ENCODE peak calls at places on chromosomes 6 and 20, in six cellular contexts. N is tibial artery, C is upper lobe of right lung, R is psoas muscle, I is A549, A is T-helper 17 cell. V is an unnamed sample.

GRCh38 chr6:99736302-99736701 is 129.7 kb downstream of the PRDM13 start:
- DNase-seq in N (no peak), C (no peak), R (no peak), I (no peak), A (no peak), V (no peak)

GRCh38 chr6:57142178-57142525 is 30.0 kb upstream of the BAG2 start:
- DNase-seq in N (no peak), C (no peak), R (no peak), I (no peak), A (no peak), V (no peak)

GRCh38 chr6:13395272-13396237 is 67.2 kb upstream of the TBC1D7 start:
- DNase-seq in N (peak; percentile 83), C (no peak), R (peak; percentile 62), I (no peak), A (no peak), V (no peak)

GRCh38 chr20:22339091-22339881 is 245.1 kb downstream of the FOXA2 start:
- DNase-seq in N (no peak), C (no peak), R (no peak), I (peak; percentile 60), A (no peak), V (no peak)

GRCh38 chr6:150787429-150787828 is 78.1 kb upstream of the MTHFD1L start:
- DNase-seq in N (no peak), C (no peak), R (no peak), I (no peak), A (no peak), V (no peak)

GRCh38 chr6:72022830-72023229 is 136.5 kb downstream of the RIMS1 start:
- DNase-seq in N (no peak), C (no peak), R (no peak), I (no peak), A (no peak), V (no peak)

GRCh38 chr20:63534831-63535651 is 2.1 kb downstream of the PTK6 start:
- DNase-seq in N (no peak), C (no peak), R (peak; percentile 14), I (no peak), A (no peak), V (no peak)

GRCh38 chr6:106574729-106575458 is 54.4 kb downstream of the RTN4IP1 start:
- DNase-seq in N (no peak), C (no peak), R (peak; percentile 39), I (no peak), A (no peak), V (no peak)

GRCh38 chr6:119129148-119129967 is 50.9 kb upstream of the FAM184A start:
- DNase-seq in N (no peak), C (no peak), R (no peak), I (peak; percentile 20), A (no peak), V (no peak)

GRCh38 chr6:72530152-72530551 is 91.7 kb upstream of the KCNQ5 start:
- DNase-seq in N (no peak), C (no peak), R (no peak), I (no peak), A (no peak), V (no peak)

GRCh38 chr6:17393335-17394191 is at the start of gene CAP2:
- DNase-seq in N (peak; percentile 51), C (peak; percentile 76), R (peak; percentile 74), I (peak; percentile 58), A (no peak), V (no peak)

GRCh38 chr6:7100751-7101078 is 7.0 kb upstream of the RREB1 start:
- DNase-seq in N (no peak), C (no peak), R (no peak), I (no peak), A (no peak), V (no peak)

GRCh38 chr20:53935353-53936084 is 134.9 kb downstream of the BCAS1 start:
- DNase-seq in N (no peak), C (no peak), R (no peak), I (no peak), A (no peak), V (no peak)

GRCh38 chr20:19566226-19566960 is 191.7 kb upstream of the RIN2 start:
- DNase-seq in N (no peak), C (no peak), R (no peak), I (no peak), A (no peak), V (no peak)

GRCh38 chr20:58084966-58085365 is 143.5 kb downstream of the ANKRD60 start:
- DNase-seq in N (no peak), C (no peak), R (no peak), I (no peak), A (no peak), V (no peak)

GRCh38 chr6:108211676-108212075 is 45.9 kb downstream of the NR2E1 start:
- DNase-seq in N (no peak), C (no peak), R (no peak), I (no peak), A (no peak), V (no peak)

GRCh38 chr20:17589161-17589834 is 19.4 kb downstream of the DSTN start:
- DNase-seq in N (no peak), C (no peak), R (no peak), I (no peak), A (no peak), V (no peak)

GRCh38 chr6:136440187-136440582 is 110.0 kb downstream of the MAP7 start:
- DNase-seq in N (no peak), C (no peak), R (no peak), I (no peak), A (no peak), V (no peak)

GRCh38 chr20:47205577-47206123 is 150.8 kb downstream of the ZMYND8 start:
- DNase-seq in N (peak; percentile 52), C (peak; percentile 78), R (peak; percentile 63), I (peak; percentile 36), A (no peak), V (no peak)

GRCh38 chr6:75208564-75209431 is 2.9 kb upstream of the COL12A1 start:
- DNase-seq in N (peak; percentile 92), C (peak; percentile 89), R (peak; percentile 81), I (peak; percentile 49), A (peak; percentile 63), V (peak; percentile 60)

GRCh38 chr6:9851006-9851405 is 563.9 kb downstream of the TFAP2A start:
- DNase-seq in N (no peak), C (no peak), R (no peak), I (no peak), A (no peak), V (no peak)

GRCh38 chr6:9848094-9848493 is 566.8 kb downstream of the TFAP2A start:
- DNase-seq in N (no peak), C (no peak), R (no peak), I (no peak), A (no peak), V (no peak)

GRCh38 chr6:9851541-9852380 is 563.1 kb downstream of the TFAP2A start:
- DNase-seq in N (no peak), C (no peak), R (no peak), I (peak; percentile 1), A (no peak), V (no peak)
- H3K9me3 ChIP-seq in N (no peaks in the 10 kb centered on the region), C (no peaks in the 10 kb centered on the region), R (peaks cover 25% of the 10 kb centered on the region), I (peaks cover 28% of the 10 kb centered on the region), A (no peaks in the 10 kb centered on the region), V (no peaks in the 10 kb centered on the region)

DNA sequence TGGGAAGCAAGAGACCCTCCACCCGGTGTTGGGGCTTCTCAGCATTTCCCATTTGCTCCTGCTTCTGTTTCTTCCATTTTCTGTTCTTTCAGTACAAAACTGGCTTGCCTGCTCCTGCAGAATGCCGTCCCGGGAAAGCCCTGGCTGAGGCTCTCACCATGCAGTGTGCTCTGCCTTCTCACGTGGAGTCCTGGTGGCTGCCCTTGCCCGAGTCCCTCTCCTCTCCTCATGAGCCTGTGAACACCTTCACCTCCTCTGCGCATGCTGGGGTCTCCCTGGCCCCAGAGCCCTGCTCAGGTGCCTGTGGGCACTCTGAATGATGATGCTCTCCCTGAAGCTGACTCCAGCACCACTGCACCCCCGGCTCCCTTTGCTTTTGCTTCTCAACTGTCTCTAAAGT is 752.0 kb downstream of the QKI start:
- DNase-seq in N (no peak), C (no peak), R (no peak), I (no peak), A (no peak), V (no peak)
- H3K9me3 ChIP-seq in N (no peaks in the 10 kb centered on the region), C (no peaks in the 10 kb centered on the region), R (no peaks in the 10 kb centered on the region), I (no peaks in the 10 kb centered on the region), A (no peaks in the 10 kb centered on the region), V (no peaks in the 10 kb centered on the region)

GRCh38 chr6:168533428-168533827 is 92.4 kb downstream of the SMOC2 start:
- DNase-seq in N (no peak), C (no peak), R (no peak), I (no peak), A (no peak), V (no peak)
- H3K9me3 ChIP-seq in N (no peaks in the 10 kb centered on the region), C (no peaks in the 10 kb centered on the region), R (no peaks in the 10 kb centered on the region), I (no peaks in the 10 kb centered on the region), A (no peaks in the 10 kb centered on the region), V (no peaks in the 10 kb centered on the region)

DNA sequence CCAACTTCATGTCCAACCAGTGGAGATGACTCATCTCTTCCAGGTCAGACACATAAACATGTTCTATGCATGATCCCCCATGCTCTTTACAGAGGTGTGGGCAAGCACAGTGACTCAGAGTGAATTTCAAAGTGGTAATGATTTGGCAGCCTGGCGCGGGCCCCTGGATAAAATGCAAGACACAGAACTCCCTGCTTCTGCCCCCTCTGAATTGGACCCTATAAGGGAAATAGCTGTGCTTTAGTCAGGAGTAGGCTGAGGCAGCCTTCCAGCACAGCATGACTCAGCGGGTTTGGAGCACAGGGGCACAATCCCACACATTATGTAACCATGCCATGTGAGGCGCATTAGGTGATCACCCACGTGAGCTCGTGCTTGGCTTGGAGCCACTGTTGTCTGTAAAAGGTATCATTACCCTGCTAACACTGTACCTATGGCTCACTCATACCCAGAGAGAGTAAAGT is 127.4 kb downstream of the C6orf118 start:
- DNase-seq in N (no peak), C (no peak), R (no peak), I (no peak), A (no peak), V (no peak)
- H3K9me3 ChIP-seq in N (no peaks in the 10 kb centered on the region), C (no peaks in the 10 kb centered on the region), R (no peaks in the 10 kb centered on the region), I (no peaks in the 10 kb centered on the region), A (peaks cover 3% of the 10 kb centered on the region), V (no peaks in the 10 kb centered on the region)

GRCh38 chr6:168524644-168525043 is 83.7 kb downstream of the SMOC2 start:
- DNase-seq in N (peak; percentile 47), C (no peak), R (peak; percentile 52), I (no peak), A (no peak), V (no peak)
- H3K9me3 ChIP-seq in N (no peaks in the 10 kb centered on the region), C (no peaks in the 10 kb centered on the region), R (no peaks in the 10 kb centered on the region), I (no peaks in the 10 kb centered on the region), A (no peaks in the 10 kb centered on the region), V (no peaks in the 10 kb centered on the region)

DNA sequence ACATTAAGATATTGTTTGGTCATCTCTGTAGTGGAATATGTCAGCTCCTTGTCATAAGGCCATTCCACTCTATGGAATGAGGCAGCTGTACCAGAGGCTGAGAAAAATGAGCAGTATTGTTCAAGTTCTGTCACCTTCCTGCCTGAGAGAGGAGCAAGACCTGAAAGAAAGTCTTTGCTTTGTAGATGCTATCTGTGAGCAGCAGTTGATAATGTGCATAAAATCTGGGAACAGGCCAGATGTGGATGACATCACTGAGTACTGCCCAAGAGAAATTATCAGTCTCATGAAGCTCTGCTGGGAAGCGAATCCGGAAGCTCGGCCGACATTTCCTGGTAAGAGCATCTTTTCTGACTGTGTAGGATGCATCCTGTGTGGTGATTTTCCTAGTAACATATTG is 16.8 kb downstream of the RIPK1 start:
- DNase-seq in N (no peak), C (no peak), R (no peak), I (no peak), A (no peak), V (no peak)
- H3K9me3 ChIP-seq in N (no peaks in the 10 kb centered on the region), C (no peaks in the 10 kb centered on the region), R (no peaks in the 10 kb centered on the region), I (no peaks in the 10 kb centered on the region), A (no peaks in the 10 kb centered on the region), V (no peaks in the 10 kb centered on the region)